ENCODE peak calls at places on chromosomes 5 and 9, in four cellular contexts. H is GM12878, W is K562, O is H1. J is an unnamed sample.
A peak's percentile ranks its signal among the peaks of the same experiment; 100 is the strongest.

GRCh38 chr9:104080983-104081382 is 13.1 kb upstream of the SMC2 start:
- DNase-seq in O (no peak), W (no peak), H (no peak), J (no peak)

GRCh38 chr5:154653418-154653763 is 101.8 kb upstream of the LARP1 start:
- DNase-seq in W (peak; percentile 32), O (no peak), H (no peak), J (no peak)

GRCh38 chr5:80504833-80505232 is 16.9 kb downstream of the FAM151B start:
- DNase-seq in H (no peak), W (no peak), O (no peak), J (no peak)

GRCh38 chr9:133359420-133360175 is 3.2 kb downstream of the SURF2 start:
- DNase-seq in H (no peak), W (peak; percentile 53), O (peak; percentile 70), J (no peak)

GRCh38 chr9:95511232-95511951 is 5.4 kb downstream of the PTCH1 start:
- DNase-seq in H (no peak), W (no peak), O (peak; percentile 92), J (peak; percentile 70)

GRCh38 chr9:84862786-84863185 is 193.3 kb downstream of the NTRK2 start:
- DNase-seq in W (no peak), O (peak; percentile 66), H (no peak), J (no peak)

GRCh38 chr5:166562246-166562645 is 1729.2 kb upstream of the WWC1 start:
- DNase-seq in O (no peak), W (no peak), H (no peak), J (no peak)

GRCh38 chr5:150538007-150538917 is 30.3 kb downstream of the NDST1 start:
- DNase-seq in H (no peak), W (no peak), O (no peak), J (peak; percentile 65)

GRCh38 chr5:11602298-11602697 is 301.9 kb downstream of the CTNND2 start:
- DNase-seq in H (no peak), W (no peak), O (no peak), J (no peak)

GRCh38 chr5:57889558-57889957 is 406.9 kb upstream of the ACTBL2 start:
- DNase-seq in H (no peak), O (no peak), W (no peak), J (peak; percentile 83)

GRCh38 chr9:128098936-128099931 is 28.3 kb downstream of the PTGES2 start:
- DNase-seq in W (peak; percentile 46), H (no peak), O (no peak), J (no peak)

GRCh38 chr5:50325237-50325832 is 115.8 kb downstream of the EMB start:
- DNase-seq in O (no peak), W (peak; percentile 15), H (no peak), J (peak; percentile 28)

GRCh38 chr5:82351754-82352145 is 73.6 kb upstream of the RPS23 start:
- DNase-seq in W (peak; percentile 66), H (no peak), O (no peak), J (peak; percentile 89)

GRCh38 chr5:112333236-112333850 is 85.7 kb downstream of the EPB41L4A start:
- DNase-seq in H (no peak), O (no peak), W (no peak), J (no peak)

GRCh38 chr9:93673271-93673843 is 97.0 kb downstream of the PHF2 start:
- DNase-seq in H (no peak), W (no peak), O (peak; percentile 37), J (no peak)

GRCh38 chr5:68661237-68661636 is 432.6 kb upstream of the SLC30A5 start:
- DNase-seq in H (no peak), W (peak; percentile 40), O (peak; percentile 59), J (peak; percentile 22)

GRCh38 chr5:15683332-15683731 is 183.4 kb downstream of the FBXL7 start:
- DNase-seq in W (no peak), H (no peak), O (peak; percentile 76), J (peak; percentile 24)

GRCh38 chr5:141636106-141636412 is 590 bp downstream of the HDAC3 start:
- DNase-seq in W (no peak), H (no peak), O (no peak), J (no peak)

GRCh38 chr9:120344230-120344629 is 235.7 kb downstream of the CDK5RAP2 start:
- DNase-seq in W (no peak), H (no peak), O (no peak), J (peak; percentile 80)

GRCh38 chr5:149445739-149446369 is 66.8 kb upstream of the IL17B start:
- DNase-seq in O (no peak), H (no peak), W (peak; percentile 78), J (peak; percentile 99)

GRCh38 chr5:139893873-139894272 is 98.3 kb downstream of the PSD2 start:
- DNase-seq in H (no peak), W (no peak), O (no peak), J (no peak)

GRCh38 chr9:26850995-26851394 is 41.6 kb downstream of the CAAP1 start:
- DNase-seq in O (no peak), H (no peak), W (no peak), J (no peak)

GRCh38 chr5:154723740-154724505 is 31.3 kb upstream of the LARP1 start:
- DNase-seq in O (no peak), H (no peak), W (peak; percentile 60), J (peak; percentile 81)

GRCh38 chr5:73901045-73901444 is 275.0 kb downstream of the ARHGEF28 start:
- DNase-seq in H (no peak), W (no peak), O (no peak), J (peak; percentile 86)

GRCh38 chr9:13149454-13149853 is 130.0 kb downstream of the MPDZ start:
- DNase-seq in W (no peak), H (no peak), O (no peak), J (no peak)

GRCh38 chr9:92610470-92611420 is 59.2 kb downstream of the IPPK start:
- DNase-seq in H (no peak), O (no peak), W (no peak), J (peak; percentile 44)

GRCh38 chr9:3497406-3497805 is 28.4 kb downstream of the RFX3 start:
- DNase-seq in W (no peak), H (no peak), O (no peak), J (peak; percentile 73)

GRCh38 chr9:673264-673965 is 168.1 kb upstream of the DMRT1 start:
- DNase-seq in H (no peak), W (no peak), O (no peak), J (no peak)

GRCh38 chr5:180209137-180209581 is at the start of gene RASGEF1C:
- DNase-seq in O (peak; percentile 82), W (peak; percentile 88), H (no peak), J (peak; percentile 47)

GRCh38 chr9:126337690-126338426 is 11.2 kb downstream of the MVB12B start:
- DNase-seq in W (no peak), H (no peak), O (no peak), J (no peak)

GRCh38 chr5:41921874-41922273 is 3.2 kb upstream of the FBXO4 start:
- DNase-seq in W (no peak), H (no peak), O (no peak), J (peak; percentile 60)

GRCh38 chr9:20614602-20615216 is 7.6 kb downstream of the MLLT3 start:
- DNase-seq in H (no peak), W (no peak), O (no peak), J (no peak)

GRCh38 chr9:20606637-20607036 is 15.7 kb downstream of the MLLT3 start:
- DNase-seq in H (no peak), W (no peak), O (no peak), J (no peak)

GRCh38 chr9:20616808-20617207 is 5.5 kb downstream of the MLLT3 start:
- DNase-seq in W (no peak), H (no peak), O (no peak), J (no peak)

GRCh38 chr9:20608582-20608981 is 13.7 kb downstream of the MLLT3 start:
- DNase-seq in H (no peak), W (no peak), O (no peak), J (no peak)

DNA sequence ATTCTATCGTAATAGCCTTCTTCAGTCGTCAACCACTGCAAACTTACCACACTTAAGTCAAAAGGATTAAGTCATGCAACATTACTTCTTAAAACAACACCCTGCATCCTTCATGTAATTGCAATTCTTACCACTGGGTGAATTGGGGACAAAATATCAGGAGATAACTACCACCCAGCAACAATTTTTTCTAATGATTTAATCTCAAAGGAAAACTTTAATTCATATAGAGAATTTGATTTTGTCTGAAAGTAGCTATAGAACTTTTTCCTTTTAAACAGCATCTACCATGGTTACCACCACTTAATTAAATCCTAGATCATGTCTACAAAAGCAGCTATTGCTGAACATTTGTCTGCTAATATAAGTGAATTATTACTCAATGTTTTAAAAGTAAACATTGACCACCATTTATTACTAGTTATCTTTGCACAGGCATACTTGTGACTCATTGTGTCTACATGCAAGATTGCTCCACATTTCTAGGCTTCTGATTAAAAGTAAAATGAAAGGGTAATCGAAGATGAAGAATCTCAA is 10.5 kb downstream of the MLLT3 start:
- DNase-seq in W (no peak), O (no peak), H (no peak), J (peak; percentile 84)
- TF ChIP-seq CHD1 in W (no peak), O (no peak), H (no peak), J (no peak)

GRCh38 chr5:60376860-60377259 is 323.1 kb downstream of the DEPDC1B start:
- DNase-seq in O (no peak), H (no peak), W (no peak), J (no peak)

GRCh38 chr5:60377826-60378225 is 322.1 kb downstream of the DEPDC1B start:
- DNase-seq in H (no peak), W (no peak), O (no peak), J (no peak)

GRCh38 chr5:60382761-60383160 is 317.2 kb downstream of the DEPDC1B start:
- DNase-seq in H (peak; percentile 40), W (no peak), O (no peak), J (peak; percentile 20)

GRCh38 chr5:60374409-60374808 is 325.6 kb downstream of the DEPDC1B start:
- DNase-seq in W (no peak), H (no peak), O (no peak), J (no peak)

DNA sequence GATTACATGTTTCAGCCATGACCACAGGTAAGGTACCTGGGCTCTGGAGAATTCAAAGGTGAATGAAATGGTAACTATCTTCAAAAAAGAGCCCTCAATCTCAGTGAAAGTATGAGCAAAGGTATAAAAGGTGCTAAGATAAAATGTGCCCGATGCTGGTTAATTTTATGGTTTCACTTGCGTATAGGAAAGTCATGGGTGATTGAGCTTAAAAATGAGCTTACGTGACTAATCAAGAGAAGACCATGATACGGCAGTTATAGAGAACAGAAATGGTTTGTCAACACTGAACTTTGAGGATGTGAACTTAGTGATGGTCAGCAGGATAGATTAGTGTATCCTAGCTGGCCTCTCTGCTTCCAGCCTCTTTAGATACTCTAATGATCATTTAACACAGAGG is 320.1 kb downstream of the DEPDC1B start:
- DNase-seq in O (no peak), H (peak; percentile 37), W (no peak), J (no peak)
- TF ChIP-seq CHD1 in O (no peak), H (no peak), W (no peak), J (no peak)

GRCh38 chr5:172065431-172066065 is 59.1 kb upstream of the FBXW11 start:
- DNase-seq in H (no peak), W (no peak), O (no peak), J (peak; percentile 30)
- TF ChIP-seq CHD1 in H (no peak), W (no peak), O (no peak), J (no peak)

DNA sequence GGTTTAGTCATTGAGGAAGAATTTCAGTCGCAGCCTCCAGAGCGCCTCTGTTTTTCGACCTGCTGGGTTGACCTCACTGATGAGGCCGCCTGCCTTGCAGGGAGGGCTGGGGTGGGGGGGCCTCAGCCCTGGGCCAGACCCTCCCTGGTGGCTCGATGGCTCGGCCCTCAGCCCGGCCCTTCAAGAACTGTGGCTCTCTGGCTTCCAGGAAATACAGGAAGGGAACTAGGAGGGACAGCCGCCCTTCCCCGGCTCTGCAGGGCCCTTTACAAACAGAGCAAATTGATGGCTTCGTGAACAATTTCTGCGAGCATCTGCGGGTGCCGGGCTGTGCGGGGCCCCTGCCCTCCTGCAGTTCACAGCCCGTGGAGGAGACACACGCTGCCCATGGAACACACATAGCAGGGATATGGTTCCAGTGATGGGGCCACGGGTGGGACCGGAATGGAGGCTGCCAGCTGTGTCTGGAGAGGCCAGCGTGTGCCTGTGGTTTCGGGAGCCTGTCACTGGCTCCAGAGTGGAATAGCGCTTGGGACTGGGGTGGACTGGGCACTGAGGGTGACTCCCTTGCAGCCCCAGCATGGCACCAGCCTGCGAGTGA is 39.6 kb downstream of the COL5A1 start:
- DNase-seq in H (no peak), W (no peak), O (no peak), J (peak; percentile 44)
- TF ChIP-seq CHD1 in H (no peak), W (no peak), O (no peak), J (no peak)

J was measured in IMR-90.